ENCODE peak calls at places on chromosomes 4 and X, in five cellular contexts. One of them, this sample, is unnamed.

GRCh38 chrX:38216642-38217041 is 4.0 kb downstream of the SRPX start:
- DNase-seq in PC-3: no peak
- DNase-seq in MM.1S: no peak
- DNase-seq in aorta: no peak
- DNase-seq in neural progenitor cell: no peak
- DNase-seq in this sample: no peak

GRCh38 chrX:45434231-45434630 is 233.6 kb upstream of the DIPK2B start:
- DNase-seq in PC-3: no peak
- DNase-seq in MM.1S: no peak
- DNase-seq in aorta: no peak
- DNase-seq in neural progenitor cell: no peak
- DNase-seq in this sample: no peak

GRCh38 chr4:39469429-39470077 is 10.7 kb downstream of the LIAS start:
- DNase-seq in PC-3: peak; percentile 85
- DNase-seq in MM.1S: peak; percentile 76
- DNase-seq in aorta: no peak
- DNase-seq in neural progenitor cell: peak; percentile 76
- DNase-seq in this sample: peak; percentile 48

GRCh38 chr4:172851534-172851933 is 317.1 kb upstream of the GALNT7 start:
- DNase-seq in PC-3: peak; percentile 26
- DNase-seq in MM.1S: no peak
- DNase-seq in aorta: no peak
- DNase-seq in neural progenitor cell: no peak
- DNase-seq in this sample: no peak

GRCh38 chr4:72326692-72327632 is 242.1 kb downstream of the ADAMTS3 start:
- DNase-seq in PC-3: peak; percentile 83
- DNase-seq in MM.1S: peak; percentile 33
- DNase-seq in aorta: no peak
- DNase-seq in neural progenitor cell: peak; percentile 54
- DNase-seq in this sample: peak; percentile 12

GRCh38 chr4:145511913-145512522 is 30.4 kb downstream of the SMAD1 start:
- DNase-seq in PC-3: peak; percentile 32
- DNase-seq in MM.1S: peak; percentile 20
- DNase-seq in aorta: no peak
- DNase-seq in neural progenitor cell: no peak
- DNase-seq in this sample: no peak

GRCh38 chr4:157824006-157824405 is 348.8 kb downstream of the GASK1B start:
- DNase-seq in PC-3: peak; percentile 7
- DNase-seq in MM.1S: no peak
- DNase-seq in aorta: no peak
- DNase-seq in neural progenitor cell: no peak
- DNase-seq in this sample: no peak

GRCh38 chr4:119697887-119698393 is 69.3 kb upstream of the PDE5A start:
- DNase-seq in PC-3: no peak
- DNase-seq in MM.1S: no peak
- DNase-seq in aorta: no peak
- DNase-seq in neural progenitor cell: no peak
- DNase-seq in this sample: no peak

GRCh38 chr4:158729716-158730559 is 6.7 kb upstream of the PPID start:
- DNase-seq in PC-3: peak; percentile 74
- DNase-seq in MM.1S: peak; percentile 59
- DNase-seq in aorta: peak; percentile 73
- DNase-seq in neural progenitor cell: peak; percentile 69
- DNase-seq in this sample: peak; percentile 51

GRCh38 chr4:139177888-139178609 is 1.0 kb upstream of the ELF2 start:
- DNase-seq in PC-3: peak; percentile 90
- DNase-seq in MM.1S: peak; percentile 95
- DNase-seq in aorta: peak; percentile 98
- DNase-seq in neural progenitor cell: peak; percentile 97
- DNase-seq in this sample: peak; percentile 94

GRCh38 chr4:142557220-142557801 is 288.8 kb downstream of the INPP4B start:
- DNase-seq in PC-3: no peak
- DNase-seq in MM.1S: no peak
- DNase-seq in aorta: no peak
- DNase-seq in neural progenitor cell: no peak
- DNase-seq in this sample: no peak

GRCh38 chr4:152225680-152226079 is 310.2 kb downstream of the FBXW7 start:
- DNase-seq in PC-3: no peak
- DNase-seq in MM.1S: no peak
- DNase-seq in aorta: no peak
- DNase-seq in neural progenitor cell: no peak
- DNase-seq in this sample: no peak

GRCh38 chr4:26878729-26879415 is 18.2 kb downstream of the STIM2 start:
- DNase-seq in PC-3: peak; percentile 51
- DNase-seq in MM.1S: no peak
- DNase-seq in aorta: no peak
- DNase-seq in neural progenitor cell: no peak
- DNase-seq in this sample: no peak

GRCh38 chr4:74056858-74057562 is 18.5 kb upstream of the CXCL3 start:
- DNase-seq in PC-3: peak; percentile 87
- DNase-seq in MM.1S: no peak
- DNase-seq in aorta: no peak
- DNase-seq in neural progenitor cell: no peak
- DNase-seq in this sample: no peak

GRCh38 chr4:114694770-114695169 is 96.2 kb downstream of the UGT8 start:
- DNase-seq in PC-3: peak; percentile 59
- DNase-seq in MM.1S: peak; percentile 53
- DNase-seq in aorta: no peak
- DNase-seq in neural progenitor cell: peak; percentile 45
- DNase-seq in this sample: peak; percentile 19

GRCh38 chrX:136146614-136147319 is 566 bp upstream of the FHL1 start:
- DNase-seq in PC-3: peak; percentile 7
- DNase-seq in MM.1S: peak; percentile 47
- DNase-seq in aorta: peak; percentile 49
- DNase-seq in neural progenitor cell: peak; percentile 49
- DNase-seq in this sample: peak; percentile 44

GRCh38 chr4:101806914-101807313 is 16.4 kb downstream of the BANK1 start:
- DNase-seq in PC-3: no peak
- DNase-seq in MM.1S: no peak
- DNase-seq in aorta: no peak
- DNase-seq in neural progenitor cell: no peak
- DNase-seq in this sample: no peak

GRCh38 chr4:26171953-26172352 is 148.9 kb upstream of the RBPJ start:
- DNase-seq in PC-3: no peak
- DNase-seq in MM.1S: no peak
- DNase-seq in aorta: no peak
- DNase-seq in neural progenitor cell: no peak
- DNase-seq in this sample: no peak

GRCh38 chr4:66893807-66894206 is 651.5 kb downstream of the CENPC start:
- DNase-seq in PC-3: no peak
- DNase-seq in MM.1S: peak; percentile 53
- DNase-seq in aorta: no peak
- DNase-seq in neural progenitor cell: no peak
- DNase-seq in this sample: no peak

GRCh38 chr4:95508421-95508820 is 40.4 kb downstream of the UNC5C start:
- DNase-seq in PC-3: peak; percentile 21
- DNase-seq in MM.1S: no peak
- DNase-seq in aorta: no peak
- DNase-seq in neural progenitor cell: no peak
- DNase-seq in this sample: no peak

GRCh38 chr4:87497586-87497985 is 31.6 kb downstream of the SPARCL1 start:
- DNase-seq in PC-3: no peak
- DNase-seq in MM.1S: no peak
- DNase-seq in aorta: no peak
- DNase-seq in neural progenitor cell: no peak
- DNase-seq in this sample: no peak

GRCh38 chr4:147965056-147965455 is 233.2 kb downstream of the ARHGAP10 start:
- DNase-seq in PC-3: peak; percentile 72
- DNase-seq in MM.1S: no peak
- DNase-seq in aorta: no peak
- DNase-seq in neural progenitor cell: no peak
- DNase-seq in this sample: no peak

GRCh38 chr4:168928875-168929274 is 81.2 kb downstream of the CBR4 start:
- DNase-seq in PC-3: no peak
- DNase-seq in MM.1S: no peak
- DNase-seq in aorta: no peak
- DNase-seq in neural progenitor cell: no peak
- DNase-seq in this sample: no peak

GRCh38 chr4:168923526-168924194 is 86.4 kb downstream of the CBR4 start:
- DNase-seq in PC-3: peak; percentile 74
- DNase-seq in MM.1S: peak; percentile 61
- DNase-seq in aorta: peak; percentile 45
- DNase-seq in neural progenitor cell: peak; percentile 82
- DNase-seq in this sample: peak; percentile 53

GRCh38 chr4:168928346-168928745 is 81.7 kb downstream of the CBR4 start:
- DNase-seq in PC-3: no peak
- DNase-seq in MM.1S: no peak
- DNase-seq in aorta: no peak
- DNase-seq in neural progenitor cell: no peak
- DNase-seq in this sample: no peak

GRCh38 chr4:168924648-168925047 is 85.4 kb downstream of the CBR4 start:
- DNase-seq in PC-3: no peak
- DNase-seq in MM.1S: no peak
- DNase-seq in aorta: no peak
- DNase-seq in neural progenitor cell: no peak
- DNase-seq in this sample: no peak

DNA sequence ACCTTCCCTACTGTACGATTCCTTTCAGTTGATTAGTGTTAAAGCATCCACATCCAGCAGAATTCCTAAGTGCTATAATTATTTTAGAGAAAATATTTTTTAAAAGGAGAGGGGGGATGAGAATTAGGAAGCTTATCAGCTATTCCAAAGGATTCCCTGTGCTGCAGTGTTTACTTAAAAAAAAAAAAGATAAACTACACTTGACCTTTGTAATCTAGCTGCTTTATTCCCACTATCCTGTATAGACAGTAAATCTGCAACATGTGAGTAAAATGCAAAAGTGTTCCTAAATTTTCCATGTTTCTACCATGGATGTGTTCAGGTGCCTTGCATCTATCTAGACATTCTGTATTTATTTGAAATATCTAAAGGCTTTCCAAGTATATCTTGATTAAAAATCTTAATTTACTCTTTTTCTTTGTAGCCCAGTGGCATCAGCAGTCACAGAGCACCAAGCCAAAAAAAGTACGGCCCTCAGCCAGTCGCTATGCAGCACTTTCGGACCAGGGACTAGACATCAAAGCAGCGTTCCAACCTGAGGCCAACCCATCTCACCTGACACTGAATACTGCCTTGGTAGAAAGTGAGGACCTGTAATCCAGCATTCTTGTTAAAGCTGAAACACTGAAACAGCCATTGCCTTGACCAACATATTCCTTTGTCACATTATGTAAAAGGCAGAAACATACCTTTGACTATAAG is 84.1 kb downstream of the CBR4 start:
- DNase-seq in PC-3: no peak
- DNase-seq in MM.1S: no peak
- DNase-seq in aorta: no peak
- DNase-seq in neural progenitor cell: no peak
- DNase-seq in this sample: no peak
- H3K36me3 ChIP-seq in PC-3: peaks cover 57% of the 10 kb centered on the region
- H3K36me3 ChIP-seq in MM.1S: no peaks in the 10 kb centered on the region
- H3K36me3 ChIP-seq in aorta: peaks cover 14% of the 10 kb centered on the region
- H3K36me3 ChIP-seq in neural progenitor cell: peaks cover 45% of the 10 kb centered on the region
- H3K36me3 ChIP-seq in this sample: no peaks in the 10 kb centered on the region

GRCh38 chrX:78456909-78457308 is 129.5 kb upstream of the CYSLTR1 start:
- DNase-seq in PC-3: no peak
- DNase-seq in MM.1S: peak; percentile 43
- DNase-seq in aorta: no peak
- DNase-seq in neural progenitor cell: no peak
- DNase-seq in this sample: no peak

GRCh38 chrX:78452356-78452755 is 124.9 kb upstream of the CYSLTR1 start:
- DNase-seq in PC-3: peak; percentile 50
- DNase-seq in MM.1S: no peak
- DNase-seq in aorta: no peak
- DNase-seq in neural progenitor cell: no peak
- DNase-seq in this sample: no peak

DNA sequence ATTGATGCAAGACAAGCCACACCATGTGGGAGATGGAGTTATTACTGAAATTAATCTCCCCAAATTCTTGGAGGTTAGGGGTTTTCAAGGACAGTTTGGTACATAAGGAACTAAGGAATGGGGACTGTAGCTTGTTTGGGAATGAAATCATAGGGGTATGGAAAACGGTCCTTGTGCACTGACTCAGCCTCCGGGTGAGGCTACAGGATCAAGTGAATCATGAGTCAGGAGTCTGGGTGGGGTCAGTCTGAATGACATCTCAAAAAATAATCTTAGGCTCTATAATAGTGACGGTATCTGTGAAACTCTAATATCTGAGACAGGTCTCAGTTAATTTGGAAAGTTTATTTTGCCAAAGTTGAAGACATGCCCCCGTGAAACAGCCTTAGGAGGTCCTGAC is 128.5 kb upstream of the CYSLTR1 start:
- DNase-seq in PC-3: peak; percentile 77
- DNase-seq in MM.1S: no peak
- DNase-seq in aorta: no peak
- DNase-seq in neural progenitor cell: no peak
- DNase-seq in this sample: no peak
- H3K9me3 ChIP-seq in PC-3: no peaks in the 10 kb centered on the region
- H3K9me3 ChIP-seq in MM.1S: no peaks in the 10 kb centered on the region
- H3K9me3 ChIP-seq in aorta: no peaks in the 10 kb centered on the region
- H3K9me3 ChIP-seq in neural progenitor cell: peaks cover 33% of the 10 kb centered on the region
- H3K9me3 ChIP-seq in this sample: no peaks in the 10 kb centered on the region

DNA sequence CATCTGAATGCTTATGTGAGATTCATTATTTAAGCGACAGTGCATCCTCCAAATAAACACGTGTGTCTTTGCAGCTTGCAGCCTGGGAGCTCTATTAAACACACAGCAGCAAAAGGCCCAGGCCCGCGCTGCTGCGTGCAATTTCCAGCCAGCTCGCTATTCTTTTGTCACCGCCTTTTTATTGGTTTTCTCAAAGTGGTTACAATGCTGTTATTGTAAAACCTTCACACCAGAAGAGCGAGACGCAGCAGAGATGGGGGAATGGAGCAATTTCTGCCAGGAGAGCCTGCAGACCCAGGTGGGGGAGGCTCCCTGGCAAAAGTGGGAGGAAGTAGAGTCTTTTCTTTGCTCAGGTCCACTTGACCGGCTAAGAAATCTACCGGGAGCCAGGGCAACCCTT is 252.5 kb downstream of the BCOR start:
- DNase-seq in PC-3: no peak
- DNase-seq in MM.1S: no peak
- DNase-seq in aorta: no peak
- DNase-seq in neural progenitor cell: no peak
- DNase-seq in this sample: no peak
- H3K36me3 ChIP-seq in PC-3: no peaks in the 10 kb centered on the region
- H3K36me3 ChIP-seq in MM.1S: no peaks in the 10 kb centered on the region
- H3K36me3 ChIP-seq in aorta: no peaks in the 10 kb centered on the region
- H3K36me3 ChIP-seq in neural progenitor cell: no peaks in the 10 kb centered on the region
- H3K36me3 ChIP-seq in this sample: no peaks in the 10 kb centered on the region

DNA sequence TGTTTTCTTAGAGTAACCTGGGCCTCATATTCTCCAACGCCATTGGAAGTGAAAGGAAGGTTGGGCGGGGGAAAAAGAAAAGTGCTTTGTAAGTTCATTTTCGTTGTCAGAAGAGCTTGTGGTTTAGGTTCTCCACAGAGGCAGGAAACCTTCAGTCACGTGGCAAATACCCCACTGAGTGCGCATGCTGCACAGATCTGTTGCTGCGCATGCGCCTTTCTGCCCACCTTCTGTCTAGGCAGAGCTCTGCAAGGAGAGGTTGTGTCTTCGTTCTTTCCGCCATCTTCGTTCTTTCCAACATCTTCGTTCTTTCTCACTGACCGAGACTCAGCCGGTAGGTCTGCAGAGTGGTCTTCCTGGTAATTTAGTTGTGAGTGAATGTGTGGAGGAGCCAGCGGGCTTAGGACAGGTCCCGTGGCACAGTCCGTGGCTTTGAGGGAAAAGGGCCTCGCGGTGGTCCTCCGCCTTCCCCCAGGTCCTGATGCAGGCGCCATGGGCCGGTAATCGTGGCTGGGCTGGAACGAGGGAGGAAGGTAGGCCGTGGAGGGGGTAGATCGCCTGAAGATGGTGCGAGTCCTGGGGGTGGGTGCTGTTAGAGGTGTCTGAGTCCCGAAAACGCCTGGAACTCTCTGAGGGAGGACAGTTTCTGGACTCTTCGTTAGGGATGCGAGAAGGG is at the start of gene PAGE5:
- DNase-seq in PC-3: no peak
- DNase-seq in MM.1S: peak; percentile 18
- DNase-seq in aorta: no peak
- DNase-seq in neural progenitor cell: no peak
- DNase-seq in this sample: no peak
- H3K9me3 ChIP-seq in PC-3: no peaks in the 10 kb centered on the region
- H3K9me3 ChIP-seq in MM.1S: no peaks in the 10 kb centered on the region
- H3K9me3 ChIP-seq in aorta: no peaks in the 10 kb centered on the region
- H3K9me3 ChIP-seq in neural progenitor cell: peaks cover 38% of the 10 kb centered on the region
- H3K9me3 ChIP-seq in this sample: no peaks in the 10 kb centered on the region